ENCODE peak calls at places on chromosomes 1 and 21, in four cellular contexts. B is stomach, U is GM04504, N is esophagus squamous epithelium. C is an unnamed sample.

GRCh38 chr1:7470904-7471638 is 300.0 kb upstream of the VAMP3 start:
- DNase-seq in B (peak; percentile 46), U (peak; percentile 98), N (no peak), C (peak; percentile 57)

GRCh38 chr1:89547563-89548485 is 23.2 kb downstream of the LRRC8B start:
- DNase-seq in B (no peak), U (peak; percentile 16), N (no peak), C (no peak)

GRCh38 chr21:41979335-41979734 is 25.5 kb upstream of the C2CD2 start:
- DNase-seq in B (no peak), U (no peak), N (no peak), C (no peak)

GRCh38 chr21:14453964-14454641 is 71.2 kb upstream of the HSPA13 start:
- DNase-seq in B (no peak), U (no peak), N (no peak), C (no peak)

GRCh38 chr21:46622226-46622625 is 13.2 kb upstream of the PRMT2 start:
- DNase-seq in B (no peak), U (no peak), N (no peak), C (no peak)

GRCh38 chr1:12448746-12449177 is 169.2 kb downstream of the DHRS3 start:
- DNase-seq in B (no peak), U (peak; percentile 70), N (no peak), C (no peak)

GRCh38 chr1:24641646-24642151 is 1.4 kb upstream of the SRRM1 start:
- DNase-seq in B (no peak), U (no peak), N (no peak), C (no peak)

GRCh38 chr1:40948741-40949528 is 30.6 kb upstream of the CTPS1 start:
- DNase-seq in B (peak; percentile 80), U (no peak), N (no peak), C (peak; percentile 3)

GRCh38 chr21:29299906-29300546 is 1.3 kb downstream of the BACH1 start:
- DNase-seq in B (peak; percentile 39), U (peak; percentile 90), N (no peak), C (peak; percentile 57)

GRCh38 chr1:117359560-117360289 is 7.5 kb upstream of the MAN1A2 start:
- DNase-seq in B (no peak), U (no peak), N (no peak), C (no peak)

GRCh38 chr21:34364921-34365320 is 1.1 kb downstream of the KCNE2 start:
- DNase-seq in B (no peak), U (no peak), N (no peak), C (no peak)

GRCh38 chr1:27403065-27403726 is 10.8 kb downstream of the GPR3 start:
- DNase-seq in B (no peak), U (peak; percentile 32), N (no peak), C (no peak)

GRCh38 chr1:43573066-43573799 is 42.5 kb downstream of the PTPRF start:
- DNase-seq in B (no peak), U (no peak), N (no peak), C (no peak)